ENCODE peak calls at places on chromosomes 7 and 10, in seven cellular contexts. N, J, V, L, C, D and O are unnamed samples. For H3K27me3 and H3K36me3, the result is how much of the 10 kb centered on the place peaks cover.

GRCh38 chr7:77444123-77444522 is 28.0 kb upstream of the GSAP start:
- DNase-seq in N (peak), J (no peak), V (no peak), L (peak), C (no peak), D (no peak), O (no peak)

GRCh38 chr7:99124236-99124635 is 19.7 kb downstream of the SMURF1 start:
- DNase-seq in N (no peak), J (no peak), V (no peak), L (no peak), C (no peak), D (no peak), O (no peak)

GRCh38 chr10:19889279-19889678 is 73.0 kb downstream of the PLXDC2 start:
- DNase-seq in N (peak), J (no peak), V (no peak), L (no peak), C (no peak), D (no peak), O (no peak)

GRCh38 chr7:75723444-75723843 is 15.3 kb downstream of the HIP1 start:
- DNase-seq in N (no peak), J (no peak), V (no peak), L (no peak), C (no peak), D (no peak), O (no peak)

GRCh38 chr7:65251851-65252620 is 121.6 kb upstream of the ZNF92 start:
- DNase-seq in N (peak), J (peak), V (peak), L (peak), C (peak), D (peak), O (no peak)

GRCh38 chr10:127458829-127459228 is 90.3 kb upstream of the NPS start:
- DNase-seq in N (no peak), J (peak), V (no peak), L (no peak), C (no peak), D (no peak), O (no peak)

GRCh38 chr7:121042899-121043298 is 54.4 kb downstream of the CPED1 start:
- DNase-seq in N (no peak), J (no peak), V (no peak), L (no peak), C (no peak), D (no peak), O (no peak)

GRCh38 chr7:102891693-102892261 is 21.0 kb upstream of the LRRC17 start:
- DNase-seq in N (peak), J (no peak), V (no peak), L (peak), C (no peak), D (no peak), O (no peak)

GRCh38 chr10:59361659-59362183 is 628 bp downstream of the FAM13C start:
- DNase-seq in N (peak), J (no peak), V (no peak), L (peak), C (no peak), D (no peak), O (no peak)

GRCh38 chr7:45593877-45594276 is 19.7 kb downstream of the ADCY1 start:
- DNase-seq in N (no peak), J (peak), V (no peak), L (no peak), C (no peak), D (no peak), O (no peak)

GRCh38 chr7:1312098-1313070 is 79.7 kb downstream of the UNCX start:
- DNase-seq in N (no peak), J (no peak), V (no peak), L (no peak), C (no peak), D (no peak), O (no peak)

GRCh38 chr7:112135815-112136706 is 70.1 kb downstream of the DOCK4 start:
- DNase-seq in N (no peak), J (no peak), V (no peak), L (no peak), C (no peak), D (no peak), O (no peak)

GRCh38 chr10:118823256-118823907 is 68.6 kb upstream of the CACUL1 start:
- DNase-seq in N (no peak), J (no peak), V (no peak), L (no peak), C (no peak), D (no peak), O (no peak)

GRCh38 chr7:149666360-149666905 is 107.0 kb downstream of the ZNF467 start:
- DNase-seq in N (no peak), J (no peak), V (no peak), L (no peak), C (no peak), D (no peak), O (no peak)

GRCh38 chr7:15130666-15131541 is 228.4 kb upstream of the DGKB start:
- DNase-seq in N (peak), J (no peak), V (no peak), L (peak), C (no peak), D (no peak), O (no peak)

GRCh38 chr7:106450716-106451115 is 165.9 kb upstream of the NAMPT start:
- DNase-seq in N (peak), J (no peak), V (no peak), L (no peak), C (no peak), D (no peak), O (no peak)

GRCh38 chr7:158279539-158280466 is 307.8 kb downstream of the PTPRN2 start:
- DNase-seq in N (no peak), J (no peak), V (peak), L (no peak), C (no peak), D (peak), O (peak)

GRCh38 chr7:101846800-101847538 is 29.5 kb downstream of the CUX1 start:
- DNase-seq in N (no peak), J (no peak), V (no peak), L (no peak), C (no peak), D (no peak), O (no peak)

GRCh38 chr7:111678281-111678680 is 116.0 kb upstream of the IMMP2L start:
- DNase-seq in N (peak), J (no peak), V (no peak), L (peak), C (no peak), D (no peak), O (no peak)

GRCh38 chr7:128409435-128410091 is at the start of gene IMPDH1:
- DNase-seq in N (no peak), J (peak), V (peak), L (peak), C (no peak), D (peak), O (peak)

GRCh38 chr7:80429186-80429585 is 82.7 kb downstream of the GNAT3 start:
- DNase-seq in N (no peak), J (no peak), V (no peak), L (no peak), C (no peak), D (no peak), O (no peak)

GRCh38 chr10:44983895-44984278 is 5.3 kb upstream of the DEPP1 start:
- DNase-seq in N (no peak), J (peak), V (peak), L (no peak), C (no peak), D (no peak), O (no peak)

GRCh38 chr10:117518246-117518645 is 24.3 kb upstream of the EMX2 start:
- DNase-seq in N (no peak), J (peak), V (no peak), L (no peak), C (no peak), D (no peak), O (no peak)

GRCh38 chr10:97176226-97176625 is 9.5 kb downstream of the SLIT1 start:
- DNase-seq in N (no peak), J (no peak), V (no peak), L (no peak), C (no peak), D (no peak), O (no peak)

GRCh38 chr7:159067870-159068787 is 76.5 kb downstream of the VIPR2 start:
- DNase-seq in N (no peak), J (peak), V (peak), L (peak), C (no peak), D (no peak), O (peak)

GRCh38 chr10:110461088-110461487 is 36.6 kb upstream of the DUSP5 start:
- DNase-seq in N (no peak), J (peak), V (no peak), L (no peak), C (no peak), D (no peak), O (no peak)

GRCh38 chr10:34339816-34340553 is 475.1 kb downstream of the PARD3 start:
- DNase-seq in N (no peak), J (no peak), V (no peak), L (no peak), C (no peak), D (no peak), O (no peak)

GRCh38 chr10:124595143-124595883 is 133.7 kb downstream of the LHPP start:
- DNase-seq in N (no peak), J (no peak), V (no peak), L (no peak), C (no peak), D (no peak), O (no peak)

GRCh38 chr10:129342385-129342784 is 124.7 kb upstream of the MGMT start:
- DNase-seq in N (no peak), J (no peak), V (no peak), L (no peak), C (no peak), D (no peak), O (no peak)

GRCh38 chr7:73645643-73646182 is 21.4 kb upstream of the MLXIPL start:
- DNase-seq in N (no peak), J (no peak), V (no peak), L (no peak), C (no peak), D (no peak), O (no peak)

GRCh38 chr7:73646785-73647724 is 20.6 kb upstream of the VPS37D start:
- DNase-seq in N (no peak), J (peak), V (no peak), L (no peak), C (no peak), D (no peak), O (no peak)

GRCh38 chr7:73650524-73650923 is 17.1 kb upstream of the VPS37D start:
- DNase-seq in N (no peak), J (no peak), V (no peak), L (no peak), C (no peak), D (no peak), O (no peak)

GRCh38 chr7:73648593-73649332 is 18.9 kb upstream of the VPS37D start:
- DNase-seq in N (no peak), J (no peak), V (no peak), L (no peak), C (no peak), D (no peak), O (no peak)

GRCh38 chr7:73647725-73648592 is 19.7 kb upstream of the VPS37D start:
- DNase-seq in N (no peak), J (peak), V (no peak), L (no peak), C (no peak), D (peak), O (no peak)
- H3K27me3 ChIP-seq in N (half or more), J (half or more), V (under half), L (half or more), C (under half), D (half or more), O (under half)

GRCh38 chr10:88437411-88437810 is 145.7 kb downstream of the RNLS start:
- DNase-seq in N (no peak), J (no peak), V (no peak), L (no peak), C (no peak), D (no peak), O (no peak)

GRCh38 chr10:88440541-88440940 is 142.6 kb downstream of the RNLS start:
- DNase-seq in N (no peak), J (no peak), V (no peak), L (no peak), C (no peak), D (no peak), O (no peak)

GRCh38 chr10:88442681-88443080 is 140.4 kb downstream of the RNLS start:
- DNase-seq in N (no peak), J (no peak), V (no peak), L (no peak), C (no peak), D (no peak), O (no peak)

GRCh38 chr10:88439932-88440331 is 143.2 kb downstream of the RNLS start:
- DNase-seq in N (no peak), J (no peak), V (no peak), L (no peak), C (no peak), D (no peak), O (no peak)
- H3K36me3 ChIP-seq in N (under half), J (under half), V (under half), L (under half), C (under half), D (under half), O (under half)

DNA sequence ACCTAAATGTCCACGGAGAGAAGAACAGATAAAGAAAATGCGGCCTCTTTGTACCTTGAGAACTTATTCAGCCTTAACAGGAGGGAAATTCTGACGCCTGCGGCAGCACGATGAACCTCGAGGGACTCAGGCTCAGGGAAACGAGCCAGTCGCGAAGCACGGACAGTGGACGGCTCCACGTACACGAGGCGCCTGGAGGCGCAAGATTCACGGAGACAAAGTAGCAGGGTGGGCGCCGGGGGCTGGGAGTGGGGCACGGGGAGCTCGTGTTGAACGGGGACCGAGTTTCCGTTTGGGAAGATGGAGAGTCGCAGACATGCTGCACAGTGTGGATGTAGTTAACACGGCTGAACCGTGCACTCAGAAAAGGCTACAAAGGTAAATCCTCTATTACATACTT is 13.2 kb upstream of the UTF1 start:
- DNase-seq in N (no peak), J (no peak), V (no peak), L (no peak), C (no peak), D (no peak), O (no peak)
- H3K27me3 ChIP-seq in N (under half), J (under half), V (under half), L (under half), C (under half), D (half or more), O (under half)

GRCh38 chr10:352476-353235 is 217.4 kb downstream of the ZMYND11 start:
- DNase-seq in N (no peak), J (peak), V (no peak), L (no peak), C (no peak), D (peak), O (no peak)
- H3K36me3 ChIP-seq in N (under half), J (under half), V (under half), L (under half), C (under half), D (half or more), O (under half)